ENCODE peak calls at places on chromosomes 13 and 19, in six cellular contexts. One of them, this sample, is unnamed.
A peak's percentile ranks its signal among the peaks of the same experiment; 100 is the strongest.

GRCh38 chr19:2478756-2479555 is 3.0 kb downstream of the GADD45B start:
- DNase-seq in CD4-positive, alpha-beta T cell: peak; percentile 55
- DNase-seq in cardiac fibroblast: peak; percentile 90
- DNase-seq in A549: no peak
- DNase-seq in AG04450: no peak
- DNase-seq in transverse colon: peak; percentile 82
- DNase-seq in this sample: peak; percentile 68

GRCh38 chr19:17860331-17860992 is 752 bp downstream of the RPL18A start:
- DNase-seq in cardiac fibroblast: no peak
- DNase-seq in transverse colon: no peak
- DNase-seq in CD4-positive, alpha-beta T cell: no peak
- DNase-seq in AG04450: no peak
- DNase-seq in A549: no peak
- DNase-seq in this sample: no peak

GRCh38 chr19:33447336-33448158 is 74.0 kb downstream of the CEBPG start:
- DNase-seq in A549: no peak
- DNase-seq in cardiac fibroblast: no peak
- DNase-seq in AG04450: no peak
- DNase-seq in transverse colon: no peak
- DNase-seq in CD4-positive, alpha-beta T cell: no peak
- DNase-seq in this sample: no peak

GRCh38 chr19:19399733-19400438 is 5.6 kb upstream of the GATAD2A start:
- DNase-seq in A549: no peak
- DNase-seq in CD4-positive, alpha-beta T cell: no peak
- DNase-seq in AG04450: no peak
- DNase-seq in transverse colon: no peak
- DNase-seq in cardiac fibroblast: peak; percentile 59
- DNase-seq in this sample: no peak

GRCh38 chr13:78660130-78660857 is 1.3 kb upstream of the OBI1 start:
- DNase-seq in CD4-positive, alpha-beta T cell: no peak
- DNase-seq in A549: peak; percentile 7
- DNase-seq in cardiac fibroblast: no peak
- DNase-seq in AG04450: no peak
- DNase-seq in transverse colon: peak; percentile 11
- DNase-seq in this sample: peak; percentile 3

GRCh38 chr13:104580931-104581330 is 1514.7 kb upstream of the SLC10A2 start:
- DNase-seq in A549: no peak
- DNase-seq in transverse colon: no peak
- DNase-seq in cardiac fibroblast: no peak
- DNase-seq in AG04450: no peak
- DNase-seq in CD4-positive, alpha-beta T cell: no peak
- DNase-seq in this sample: no peak

GRCh38 chr13:105410602-105411001 is 1124.9 kb downstream of the EFNB2 start:
- DNase-seq in A549: peak; percentile 4
- DNase-seq in transverse colon: peak; percentile 21
- DNase-seq in cardiac fibroblast: peak; percentile 48
- DNase-seq in CD4-positive, alpha-beta T cell: no peak
- DNase-seq in AG04450: no peak
- DNase-seq in this sample: no peak

GRCh38 chr19:5562280-5562679 is 5.5 kb downstream of the TINCR start:
- DNase-seq in AG04450: no peak
- DNase-seq in CD4-positive, alpha-beta T cell: no peak
- DNase-seq in cardiac fibroblast: no peak
- DNase-seq in transverse colon: no peak
- DNase-seq in A549: no peak
- DNase-seq in this sample: no peak

GRCh38 chr13:100175803-100176182 is 86.9 kb downstream of the PCCA start:
- DNase-seq in transverse colon: no peak
- DNase-seq in AG04450: no peak
- DNase-seq in A549: no peak
- DNase-seq in cardiac fibroblast: no peak
- DNase-seq in CD4-positive, alpha-beta T cell: no peak
- DNase-seq in this sample: no peak

GRCh38 chr13:20359335-20359734 is 127.2 kb upstream of the GJB6 start:
- DNase-seq in CD4-positive, alpha-beta T cell: no peak
- DNase-seq in transverse colon: no peak
- DNase-seq in AG04450: peak; percentile 92
- DNase-seq in cardiac fibroblast: peak; percentile 90
- DNase-seq in A549: peak; percentile 32
- DNase-seq in this sample: peak; percentile 97

GRCh38 chr13:112325142-112325808 is 50.9 kb upstream of the SPACA7 start:
- DNase-seq in AG04450: no peak
- DNase-seq in cardiac fibroblast: no peak
- DNase-seq in transverse colon: no peak
- DNase-seq in A549: no peak
- DNase-seq in CD4-positive, alpha-beta T cell: no peak
- DNase-seq in this sample: no peak

GRCh38 chr19:16949496-16950023 is 60.8 kb downstream of the F2RL3 start:
- DNase-seq in A549: no peak
- DNase-seq in transverse colon: no peak
- DNase-seq in AG04450: no peak
- DNase-seq in CD4-positive, alpha-beta T cell: no peak
- DNase-seq in cardiac fibroblast: no peak
- DNase-seq in this sample: no peak

GRCh38 chr19:27858981-27859581 is 1353.9 kb downstream of the UQCRFS1 start:
- DNase-seq in CD4-positive, alpha-beta T cell: no peak
- DNase-seq in transverse colon: no peak
- DNase-seq in AG04450: no peak
- DNase-seq in cardiac fibroblast: no peak
- DNase-seq in A549: no peak
- DNase-seq in this sample: no peak

GRCh38 chr19:35596366-35596999 is 10.5 kb downstream of the PMIS2 start:
- DNase-seq in AG04450: no peak
- DNase-seq in transverse colon: no peak
- DNase-seq in cardiac fibroblast: no peak
- DNase-seq in CD4-positive, alpha-beta T cell: no peak
- DNase-seq in A549: peak; percentile 82
- DNase-seq in this sample: peak; percentile 8

GRCh38 chr13:39915418-39915817 is 260.0 kb downstream of the COG6 start:
- DNase-seq in AG04450: no peak
- DNase-seq in transverse colon: no peak
- DNase-seq in A549: no peak
- DNase-seq in CD4-positive, alpha-beta T cell: no peak
- DNase-seq in cardiac fibroblast: no peak
- DNase-seq in this sample: no peak

GRCh38 chr13:24680921-24681585 is 845 bp downstream of the ATP12A start:
- DNase-seq in AG04450: no peak
- DNase-seq in A549: no peak
- DNase-seq in CD4-positive, alpha-beta T cell: no peak
- DNase-seq in cardiac fibroblast: no peak
- DNase-seq in transverse colon: no peak
- DNase-seq in this sample: no peak

GRCh38 chr13:24681930-24682329 is 1.7 kb downstream of the ATP12A start:
- DNase-seq in cardiac fibroblast: no peak
- DNase-seq in transverse colon: no peak
- DNase-seq in AG04450: no peak
- DNase-seq in A549: no peak
- DNase-seq in CD4-positive, alpha-beta T cell: no peak
- DNase-seq in this sample: no peak

GRCh38 chr13:24682353-24682752 is 2.1 kb downstream of the ATP12A start:
- DNase-seq in transverse colon: no peak
- DNase-seq in A549: no peak
- DNase-seq in cardiac fibroblast: no peak
- DNase-seq in CD4-positive, alpha-beta T cell: no peak
- DNase-seq in AG04450: no peak
- DNase-seq in this sample: no peak

GRCh38 chr13:24679686-24680085 is 522 bp upstream of the ATP12A start:
- DNase-seq in AG04450: no peak
- DNase-seq in A549: no peak
- DNase-seq in CD4-positive, alpha-beta T cell: no peak
- DNase-seq in cardiac fibroblast: no peak
- DNase-seq in transverse colon: no peak
- DNase-seq in this sample: no peak

GRCh38 chr13:24680258-24680920 is at the start of gene ATP12A:
- DNase-seq in AG04450: no peak
- DNase-seq in cardiac fibroblast: no peak
- DNase-seq in A549: no peak
- DNase-seq in transverse colon: peak; percentile 42
- DNase-seq in CD4-positive, alpha-beta T cell: no peak
- DNase-seq in this sample: no peak
- TF ChIP-seq CTCF in AG04450: no peak
- TF ChIP-seq CTCF in cardiac fibroblast: no peak
- TF ChIP-seq CTCF in A549: no peak
- TF ChIP-seq CTCF in transverse colon: no peak
- TF ChIP-seq CTCF in CD4-positive, alpha-beta T cell: no peak
- TF ChIP-seq CTCF in this sample: no peak

DNA sequence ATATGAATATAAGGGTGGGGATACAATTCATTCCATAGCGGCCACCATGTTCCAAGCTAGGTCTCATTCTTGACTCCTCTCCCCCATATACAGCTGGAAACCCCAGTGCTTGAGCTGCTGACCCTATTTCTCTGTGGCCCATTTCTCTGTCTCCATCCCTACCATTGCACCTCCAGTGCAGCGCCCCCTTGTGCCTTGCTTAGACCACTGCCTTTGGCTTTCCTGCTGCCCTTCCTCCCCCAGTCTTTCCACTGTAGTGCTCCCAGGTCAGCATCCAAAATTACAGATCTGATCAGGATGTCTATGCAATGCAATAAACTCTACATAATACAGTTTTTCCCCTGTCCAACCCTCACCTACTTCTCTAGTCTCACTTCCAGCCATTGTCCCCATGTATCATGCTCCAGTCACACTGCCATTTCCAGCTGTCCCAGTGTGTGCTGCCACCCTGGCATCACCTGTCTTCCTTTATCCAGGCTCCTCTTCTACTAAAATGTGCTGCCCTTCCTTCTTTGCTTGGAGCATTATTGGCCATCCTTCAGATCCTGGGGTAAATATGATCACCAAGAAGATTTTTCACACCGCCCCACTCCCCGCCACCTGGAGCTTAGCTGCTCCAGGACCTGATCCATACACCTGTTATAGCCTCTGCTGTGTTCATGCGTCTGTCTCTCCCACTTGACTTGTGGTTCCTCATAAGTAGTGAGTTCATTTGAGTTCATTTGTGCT is 199.4 kb upstream of the IPO5 start:
- DNase-seq in CD4-positive, alpha-beta T cell: no peak
- DNase-seq in A549: no peak
- DNase-seq in transverse colon: no peak
- DNase-seq in cardiac fibroblast: no peak
- DNase-seq in AG04450: no peak
- DNase-seq in this sample: no peak
- TF ChIP-seq CTCF in CD4-positive, alpha-beta T cell: no peak
- TF ChIP-seq CTCF in A549: no peak
- TF ChIP-seq CTCF in transverse colon: no peak
- TF ChIP-seq CTCF in cardiac fibroblast: peak; percentile 11
- TF ChIP-seq CTCF in AG04450: peak; percentile 12
- TF ChIP-seq CTCF in this sample: no peak

GRCh38 chr19:48813123-48813911 is 2.5 kb upstream of the BCAT2 start:
- DNase-seq in transverse colon: no peak
- DNase-seq in CD4-positive, alpha-beta T cell: no peak
- DNase-seq in A549: no peak
- DNase-seq in AG04450: no peak
- DNase-seq in cardiac fibroblast: no peak
- DNase-seq in this sample: no peak
- TF ChIP-seq CTCF in transverse colon: no peak
- TF ChIP-seq CTCF in CD4-positive, alpha-beta T cell: no peak
- TF ChIP-seq CTCF in A549: peak; percentile 11
- TF ChIP-seq CTCF in AG04450: peak; percentile 24
- TF ChIP-seq CTCF in cardiac fibroblast: peak; percentile 5
- TF ChIP-seq CTCF in this sample: peak; percentile 47

DNA sequence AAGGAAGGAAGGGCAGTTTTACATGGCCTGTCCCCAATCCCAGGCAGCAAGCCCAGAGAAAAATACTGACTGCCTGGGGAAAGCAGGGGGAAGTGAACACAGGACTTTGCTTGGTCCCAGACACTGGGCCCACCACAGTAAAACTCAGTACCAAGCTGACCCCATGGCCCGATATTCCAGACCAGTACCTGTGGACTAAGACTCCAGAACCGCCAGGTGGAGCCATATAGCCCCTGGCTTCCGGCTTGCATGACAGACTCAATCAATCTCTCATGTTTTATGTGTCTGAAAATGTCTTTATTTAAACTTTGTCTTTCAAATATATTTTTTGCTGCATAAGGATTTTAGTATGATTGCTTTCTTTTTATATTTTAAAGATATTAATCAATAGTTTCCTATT is 767.9 kb upstream of the SLITRK6 start:
- DNase-seq in transverse colon: no peak
- DNase-seq in A549: no peak
- DNase-seq in cardiac fibroblast: no peak
- DNase-seq in CD4-positive, alpha-beta T cell: no peak
- DNase-seq in AG04450: no peak
- DNase-seq in this sample: no peak
- TF ChIP-seq CTCF in transverse colon: no peak
- TF ChIP-seq CTCF in A549: no peak
- TF ChIP-seq CTCF in cardiac fibroblast: no peak
- TF ChIP-seq CTCF in CD4-positive, alpha-beta T cell: no peak
- TF ChIP-seq CTCF in AG04450: no peak
- TF ChIP-seq CTCF in this sample: no peak

GRCh38 chr13:32423592-32423991 is 4.3 kb downstream of the N4BP2L1 start:
- DNase-seq in CD4-positive, alpha-beta T cell: no peak
- DNase-seq in A549: no peak
- DNase-seq in AG04450: no peak
- DNase-seq in cardiac fibroblast: no peak
- DNase-seq in transverse colon: no peak
- DNase-seq in this sample: no peak
- TF ChIP-seq CTCF in CD4-positive, alpha-beta T cell: no peak
- TF ChIP-seq CTCF in A549: no peak
- TF ChIP-seq CTCF in AG04450: no peak
- TF ChIP-seq CTCF in cardiac fibroblast: no peak
- TF ChIP-seq CTCF in transverse colon: no peak
- TF ChIP-seq CTCF in this sample: no peak

This sample was measured in HFFc6.